ENCODE peak calls at places on chromosomes 7 and 10, in ten cellular contexts. S is cardiac muscle cell, H is sigmoid colon, J is A172, Y is psoas muscle, X is LoVo, D is gastrocnemius medialis, M is NCI-H82, V is WERI-Rb-1, O is amniotic epithelial cell. A is an unnamed sample.

GRCh38 chr10:707456-707855 is 18.0 kb upstream of the DIP2C start:
- DNase-seq in Y (no peak), M (no peak), X (no peak), O (no peak), V (no peak), D (no peak), H (no peak), J (no peak), S (no peak), A (no peak)

GRCh38 chr10:119655566-119656001 is 4.4 kb downstream of the BAG3 start:
- DNase-seq in D (peak; percentile 84), J (peak; percentile 80), H (peak; percentile 95), M (no peak), S (no peak), O (peak; percentile 93), Y (peak; percentile 69), X (no peak), V (no peak), A (no peak)

GRCh38 chr10:78953124-78954008 is 115.4 kb upstream of the ZMIZ1 start:
- DNase-seq in O (peak; percentile 79), J (peak; percentile 63), S (no peak), H (no peak), D (no peak), X (no peak), M (no peak), Y (peak; percentile 59), V (no peak), A (no peak)

GRCh38 chr10:29229258-29229705 is 59.6 kb upstream of the LYZL1 start:
- DNase-seq in J (no peak), Y (no peak), V (no peak), D (no peak), S (no peak), H (no peak), O (no peak), M (no peak), X (no peak), A (no peak)

GRCh38 chr10:79938728-79939380 is 10.1 kb downstream of the SFTPD start:
- DNase-seq in S (peak; percentile 7), D (peak; percentile 23), M (no peak), V (no peak), Y (no peak), J (no peak), X (no peak), H (peak; percentile 76), O (no peak), A (no peak)

GRCh38 chr7:92626281-92626846 is 36.2 kb upstream of the FAM133B start:
- DNase-seq in O (no peak), J (no peak), V (no peak), Y (no peak), X (no peak), M (no peak), S (no peak), H (no peak), D (no peak), A (no peak)

GRCh38 chr7:20744913-20745587 is 41.6 kb downstream of the SP8 start:
- DNase-seq in Y (no peak), V (no peak), H (no peak), M (no peak), D (no peak), J (peak; percentile 55), X (no peak), O (no peak), S (peak; percentile 2), A (no peak)

GRCh38 chr10:49568235-49568634 is 29.3 kb upstream of the ERCC6 start:
- DNase-seq in V (no peak), H (no peak), O (peak; percentile 94), S (no peak), D (no peak), J (peak; percentile 62), X (peak; percentile 15), Y (no peak), M (no peak), A (no peak)

GRCh38 chr7:144842377-144842851 is 6.6 kb upstream of the TPK1 start:
- DNase-seq in V (no peak), S (no peak), Y (no peak), J (no peak), M (no peak), H (peak; percentile 68), D (no peak), O (peak; percentile 33), X (peak; percentile 52), A (no peak)

GRCh38 chr7:129122086-129122750 is 22.3 kb upstream of the TSPAN33 start:
- DNase-seq in S (peak; percentile 14), D (no peak), H (no peak), J (no peak), Y (no peak), X (no peak), O (no peak), M (no peak), V (no peak), A (no peak)

GRCh38 chr10:60382946-60383681 is 6.6 kb downstream of the ANK3 start:
- DNase-seq in H (no peak), O (peak; percentile 82), S (no peak), V (no peak), D (no peak), Y (no peak), M (no peak), X (no peak), J (peak; percentile 40), A (no peak)